ENCODE peak calls at places on chromosomes 16 and 17, in four cellular contexts. One of them, this sample, is unnamed.

GRCh38 chr17:74272731-74273201 is 1.3 kb upstream of the DNAI2 start:
- DNase-seq in A673: no peak
- DNase-seq in stimulated activated naive CD4-positive, alpha-beta T cell: no peak
- DNase-seq in NT2/D1: no peak
- DNase-seq in this sample: peak

GRCh38 chr16:51982715-51983680 is 563.9 kb downstream of the TOX3 start:
- DNase-seq in A673: peak
- DNase-seq in stimulated activated naive CD4-positive, alpha-beta T cell: no peak
- DNase-seq in NT2/D1: peak
- DNase-seq in this sample: peak

GRCh38 chr16:87708181-87708580 is 57.6 kb downstream of the KLHDC4 start:
- DNase-seq in A673: no peak
- DNase-seq in stimulated activated naive CD4-positive, alpha-beta T cell: no peak
- DNase-seq in NT2/D1: no peak
- DNase-seq in this sample: no peak

GRCh38 chr16:50284131-50284911 is 18.0 kb downstream of the ADCY7 start:
- DNase-seq in A673: no peak
- DNase-seq in stimulated activated naive CD4-positive, alpha-beta T cell: peak
- DNase-seq in NT2/D1: no peak
- DNase-seq in this sample: peak

GRCh38 chr17:73562896-73563295 is 81.3 kb downstream of the SDK2 start:
- DNase-seq in A673: no peak
- DNase-seq in stimulated activated naive CD4-positive, alpha-beta T cell: no peak
- DNase-seq in NT2/D1: no peak
- DNase-seq in this sample: no peak

GRCh38 chr16:3909791-3910583 is 29.5 kb upstream of the CREBBP start:
- DNase-seq in A673: no peak
- DNase-seq in stimulated activated naive CD4-positive, alpha-beta T cell: no peak
- DNase-seq in NT2/D1: no peak
- DNase-seq in this sample: peak

GRCh38 chr17:45129940-45130639 is 2.2 kb downstream of the PLCD3 start:
- DNase-seq in A673: no peak
- DNase-seq in stimulated activated naive CD4-positive, alpha-beta T cell: no peak
- DNase-seq in NT2/D1: no peak
- DNase-seq in this sample: no peak

GRCh38 chr16:79089735-79090284 is 510.7 kb downstream of the MAF start:
- DNase-seq in A673: no peak
- DNase-seq in stimulated activated naive CD4-positive, alpha-beta T cell: peak
- DNase-seq in NT2/D1: no peak
- DNase-seq in this sample: no peak

GRCh38 chr16:79784007-79784406 is 183.5 kb upstream of the MAF start:
- DNase-seq in A673: no peak
- DNase-seq in stimulated activated naive CD4-positive, alpha-beta T cell: no peak
- DNase-seq in NT2/D1: no peak
- DNase-seq in this sample: no peak

GRCh38 chr16:30561212-30561816 is 3.1 kb upstream of the ZNF764 start:
- DNase-seq in A673: no peak
- DNase-seq in stimulated activated naive CD4-positive, alpha-beta T cell: no peak
- DNase-seq in NT2/D1: no peak
- DNase-seq in this sample: no peak

GRCh38 chr17:8237175-8237574 is 10.7 kb downstream of the CTC1 start:
- DNase-seq in A673: no peak
- DNase-seq in stimulated activated naive CD4-positive, alpha-beta T cell: no peak
- DNase-seq in NT2/D1: no peak
- DNase-seq in this sample: no peak

GRCh38 chr17:19470529-19471261 is 59.7 kb downstream of the RNF112 start:
- DNase-seq in A673: no peak
- DNase-seq in stimulated activated naive CD4-positive, alpha-beta T cell: no peak
- DNase-seq in NT2/D1: no peak
- DNase-seq in this sample: peak

GRCh38 chr17:34780438-34780837 is 180.8 kb downstream of the CCT6B start:
- DNase-seq in A673: no peak
- DNase-seq in stimulated activated naive CD4-positive, alpha-beta T cell: no peak
- DNase-seq in NT2/D1: no peak
- DNase-seq in this sample: peak

GRCh38 chr17:35738519-35739133 is 7.2 kb downstream of the RASL10B start:
- DNase-seq in A673: no peak
- DNase-seq in stimulated activated naive CD4-positive, alpha-beta T cell: no peak
- DNase-seq in NT2/D1: no peak
- DNase-seq in this sample: no peak

GRCh38 chr16:67862623-67863583 is 9.9 kb upstream of the EDC4 start:
- DNase-seq in A673: no peak
- DNase-seq in stimulated activated naive CD4-positive, alpha-beta T cell: no peak
- DNase-seq in NT2/D1: no peak
- DNase-seq in this sample: peak

GRCh38 chr17:81003711-81004335 is 12.2 kb downstream of the CHMP6 start:
- DNase-seq in A673: peak
- DNase-seq in stimulated activated naive CD4-positive, alpha-beta T cell: no peak
- DNase-seq in NT2/D1: no peak
- DNase-seq in this sample: no peak